ENCODE peak calls at places on chromosome 15, in five cellular contexts. F, S, H, E and U are unnamed samples.

GRCh38 chr15:57133127-57133968 is 214.9 kb downstream of the TCF12 start:
- DNase-seq in F (no peak), S (no peak), H (no peak), E (no peak), U (peak; percentile 31)

GRCh38 chr15:100174532-100174931 is 167.2 kb downstream of the ADAMTS17 start:
- DNase-seq in F (no peak), S (no peak), H (no peak), E (no peak), U (no peak)

GRCh38 chr15:85316244-85316934 is 64.0 kb upstream of the AKAP13 start:
- DNase-seq in F (no peak), S (no peak), H (peak; percentile 23), E (peak; percentile 26), U (no peak)

GRCh38 chr15:26069204-26069603 is 206.1 kb upstream of the ATP10A start:
- DNase-seq in F (no peak), S (no peak), H (no peak), E (no peak), U (no peak)

GRCh38 chr15:32867313-32867626 is 149.5 kb downstream of the GREM1 start:
- DNase-seq in F (no peak), S (no peak), H (no peak), E (peak; percentile 95), U (peak; percentile 78)

GRCh38 chr15:93105510-93105909 is 16.5 kb upstream of the RGMA start:
- DNase-seq in F (no peak), S (no peak), H (no peak), E (no peak), U (no peak)

GRCh38 chr15:40050788-40051615 is 12.0 kb upstream of the SRP14 start:
- DNase-seq in F (no peak), S (no peak), H (no peak), E (peak; percentile 42), U (no peak)

GRCh38 chr15:74178326-74179100 is 5.0 kb downstream of the ISLR start:
- DNase-seq in F (peak; percentile 4), S (no peak), H (no peak), E (no peak), U (no peak)

GRCh38 chr15:79090487-79091203 is at the start of gene RASGRF1:
- DNase-seq in F (no peak), S (no peak), H (no peak), E (no peak), U (no peak)

GRCh38 chr15:71304681-71305080 is 189.4 kb downstream of the THSD4 start:
- DNase-seq in F (no peak), S (no peak), H (no peak), E (no peak), U (no peak)

GRCh38 chr15:72998681-72999466 is 53.4 kb upstream of the NEO1 start:
- DNase-seq in F (no peak), S (no peak), H (no peak), E (no peak), U (no peak)

GRCh38 chr15:37984368-37984767 is 49.9 kb downstream of the TMCO5A start:
- DNase-seq in F (no peak), S (no peak), H (no peak), E (no peak), U (no peak)

GRCh38 chr15:65400760-65401606 is 21.8 kb downstream of the IGDCC4 start:
- DNase-seq in F (peak; percentile 81), S (peak; percentile 60), H (no peak), E (peak; percentile 80), U (no peak)

GRCh38 chr15:62497356-62497755 is 332.3 kb upstream of the C2CD4B start:
- DNase-seq in F (no peak), S (no peak), H (no peak), E (no peak), U (no peak)

GRCh38 chr15:75578206-75578947 is 738 bp downstream of the PTPN9 start:
- DNase-seq in F (no peak), S (peak; percentile 48), H (no peak), E (peak; percentile 22), U (no peak)

GRCh38 chr15:45180201-45180600 is 7.6 kb downstream of the SHF start:
- DNase-seq in F (no peak), S (no peak), H (no peak), E (no peak), U (peak; percentile 49)

GRCh38 chr15:84079885-84080777 is 155.4 kb upstream of the GOLGA6L4 start:
- DNase-seq in F (peak; percentile 16), S (peak; percentile 19), H (peak; percentile 0), E (peak; percentile 17), U (no peak)

GRCh38 chr15:59918994-59919951 is 84.8 kb upstream of the FOXB1 start:
- DNase-seq in F (no peak), S (no peak), H (no peak), E (no peak), U (peak; percentile 73)

GRCh38 chr15:41490355-41490754 is 3.3 kb upstream of the ITPKA start:
- DNase-seq in F (no peak), S (no peak), H (no peak), E (peak; percentile 97), U (peak; percentile 97)

GRCh38 chr15:57017024-57017423 is 98.6 kb downstream of the TCF12 start:
- DNase-seq in F (no peak), S (no peak), H (no peak), E (peak; percentile 42), U (no peak)

GRCh38 chr15:73518180-73518862 is 75.4 kb downstream of the REC114 start:
- DNase-seq in F (no peak), S (no peak), H (no peak), E (no peak), U (no peak)

GRCh38 chr15:59976480-59976879 is 27.6 kb upstream of the FOXB1 start:
- DNase-seq in F (no peak), S (no peak), H (peak; percentile 85), E (no peak), U (no peak)

GRCh38 chr15:34799149-34799824 is 3.9 kb upstream of the ACTC1 start:
- DNase-seq in F (peak; percentile 84), S (peak; percentile 83), H (no peak), E (peak; percentile 29), U (no peak)

GRCh38 chr15:67125589-67126502 is 60.4 kb downstream of the SMAD3 start:
- DNase-seq in F (peak; percentile 92), S (peak; percentile 52), H (no peak), E (peak; percentile 100), U (no peak)

GRCh38 chr15:89611317-89611716 is 36.0 kb downstream of the TICRR start:
- DNase-seq in F (no peak), S (no peak), H (no peak), E (no peak), U (no peak)
- H3K27me3 ChIP-seq in F (no peaks in the 10 kb centered on the region), S (no peaks in the 10 kb centered on the region), H (no peaks in the 10 kb centered on the region), E (no peaks in the 10 kb centered on the region), U (no peaks in the 10 kb centered on the region)

DNA sequence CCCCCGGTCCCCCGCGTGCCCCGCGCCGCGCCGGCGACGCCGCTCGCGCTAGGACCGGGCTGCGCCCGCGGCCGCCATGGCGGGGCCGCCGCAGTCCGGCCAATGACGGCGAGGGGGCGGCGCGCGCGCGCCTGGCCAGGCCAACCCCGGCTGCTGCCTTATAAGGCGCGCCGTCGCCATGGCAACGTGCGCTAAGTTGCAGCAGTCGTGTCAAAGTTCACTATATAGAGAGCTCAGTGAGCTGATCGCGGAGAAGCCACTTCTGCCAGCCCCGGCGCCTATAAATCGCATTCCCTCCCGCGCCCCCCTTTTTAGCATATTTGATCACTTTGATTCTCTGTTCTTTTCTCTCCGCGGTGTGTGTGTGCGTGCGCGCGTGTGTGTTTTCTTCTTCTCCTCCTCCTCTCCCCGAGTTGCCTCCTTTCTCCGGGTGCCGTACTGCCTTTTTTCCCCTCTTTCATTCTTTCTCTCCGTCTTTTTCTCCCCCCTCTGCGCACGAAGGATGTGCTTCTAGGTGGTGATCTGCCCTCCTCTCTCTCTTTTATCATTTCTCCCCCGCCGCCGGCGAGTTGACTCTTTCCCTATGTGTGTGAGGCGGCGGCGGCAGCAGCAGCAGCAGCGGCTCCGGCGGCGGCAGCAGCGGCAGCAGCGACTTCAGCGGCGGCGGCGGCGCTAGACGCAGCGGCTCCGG is at the start of gene NR2F2:
- DNase-seq in F (peak; percentile 98), S (peak; percentile 94), H (peak; percentile 9), E (peak; percentile 100), U (peak; percentile 96)
- H3K27me3 ChIP-seq in F (no peaks in the 10 kb centered on the region), S (peaks cover 51% of the 10 kb centered on the region), H (no peaks in the 10 kb centered on the region), E (no peaks in the 10 kb centered on the region), U (no peaks in the 10 kb centered on the region)

DNA sequence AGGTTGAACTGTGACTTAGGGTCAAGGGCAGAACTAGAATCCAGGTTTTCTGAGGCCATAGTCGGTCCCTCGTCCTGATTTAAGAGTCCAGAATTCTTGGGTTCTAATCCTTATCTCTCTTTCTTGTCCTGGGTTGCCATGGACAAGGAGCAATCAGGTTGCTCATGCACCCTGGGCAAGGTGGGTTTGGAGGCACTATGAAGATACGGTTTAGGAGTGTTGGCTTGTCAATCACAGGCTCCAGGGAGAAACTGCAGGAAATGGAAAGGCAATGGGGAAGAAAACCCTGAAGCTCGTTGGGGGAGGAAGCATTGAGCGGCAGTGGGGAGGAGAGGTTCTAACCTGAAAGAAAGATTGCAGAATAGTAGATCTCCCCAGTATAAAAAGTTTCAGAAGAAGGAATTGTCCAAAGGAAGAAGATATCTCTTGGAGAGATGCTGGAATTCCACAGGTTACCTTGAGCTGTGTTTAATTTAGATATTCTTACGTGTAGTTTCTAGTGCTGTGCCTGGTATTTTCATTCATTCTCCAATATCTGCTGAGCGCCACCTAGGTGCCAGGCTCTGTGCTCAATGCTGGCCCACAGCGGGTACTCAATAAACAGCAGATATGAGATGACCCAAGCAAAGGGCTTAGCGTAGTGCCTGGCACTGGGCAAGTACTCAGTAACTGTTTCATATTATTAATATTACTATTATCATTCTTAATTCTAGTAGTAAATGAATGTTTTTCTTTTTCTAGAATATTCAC is 2.0 kb downstream of the ACAN start:
- DNase-seq in F (no peak), S (no peak), H (no peak), E (no peak), U (no peak)
- H3K27me3 ChIP-seq in F (peaks cover 36% of the 10 kb centered on the region), S (peaks cover 88% of the 10 kb centered on the region), H (no peaks in the 10 kb centered on the region), E (peaks cover 40% of the 10 kb centered on the region), U (peaks cover 37% of the 10 kb centered on the region)

GRCh38 chr15:77419836-77420609 is at the start of gene PEAK1:
- DNase-seq in F (peak; percentile 99), S (peak; percentile 100), H (peak; percentile 98), E (peak; percentile 99), U (peak; percentile 92)
- H3K27me3 ChIP-seq in F (no peaks in the 10 kb centered on the region), S (no peaks in the 10 kb centered on the region), H (no peaks in the 10 kb centered on the region), E (no peaks in the 10 kb centered on the region), U (no peaks in the 10 kb centered on the region)